ENCODE peak calls at places on chromosomes 13 and 19, in ten cellular contexts. M is sigmoid colon; N is smooth muscle cell of the brain vasculature; V is SW480; O is naive thymus-derived CD8-positive, alpha-beta T cell; P is T follicular helper cell; D is nephron progenitor cell; T is ELF-1; A is hepatocyte; L is endodermal cell. Y is an unnamed sample.

GRCh38 chr13:22748866-22749586 is 431.8 kb upstream of the SGCG start:
- DNase-seq in M (no peak), N (no peak), V (no peak), O (no peak), P (no peak), D (no peak), T (no peak), A (no peak), L (no peak), Y (no peak)

GRCh38 chr19:3605361-3605760 is 1.3 kb downstream of the TBXA2R start:
- DNase-seq in M (no peak), N (no peak), V (no peak), O (no peak), P (no peak), D (no peak), T (no peak), A (no peak), L (peak), Y (no peak)

GRCh38 chr19:46617566-46618079 is 7.3 kb downstream of the PTGIR start:
- DNase-seq in M (no peak), N (no peak), V (no peak), O (no peak), P (no peak), D (no peak), T (no peak), A (no peak), L (peak), Y (no peak)

GRCh38 chr19:49684251-49684982 is 5.0 kb upstream of the ADM5 start:
- DNase-seq in M (no peak), N (no peak), V (no peak), O (no peak), P (no peak), D (no peak), T (peak), A (peak), L (peak), Y (peak)

GRCh38 chr19:45976180-45976579 is 2.5 kb upstream of the NOVA2 start:
- DNase-seq in M (no peak), N (no peak), V (no peak), O (no peak), P (no peak), D (no peak), T (no peak), A (no peak), L (no peak), Y (no peak)

GRCh38 chr13:110685305-110685704 is 20.6 kb downstream of the CARS2 start:
- DNase-seq in M (peak), N (no peak), V (no peak), O (no peak), P (no peak), D (no peak), T (no peak), A (peak), L (no peak), Y (no peak)

GRCh38 chr13:22455036-22455435 is 725.7 kb upstream of the SGCG start:
- DNase-seq in M (no peak), N (no peak), V (peak), O (no peak), P (no peak), D (no peak), T (no peak), A (no peak), L (no peak), Y (no peak)

GRCh38 chr13:72686766-72687165 is 40.7 kb downstream of the MZT1 start:
- DNase-seq in M (no peak), N (no peak), V (no peak), O (no peak), P (no peak), D (no peak), T (no peak), A (no peak), L (no peak), Y (no peak)